ENCODE peak calls at places on chromosomes 1 and 21, in ten cellular contexts. O, F, U, I, J, D, N, E, Y and X are unnamed samples.
A peak's percentile ranks its signal among the peaks of the same experiment; 100 is the strongest.

GRCh38 chr1:186715887-186716809 is 35.9 kb upstream of the PTGS2 start:
- DNase-seq in F (no peak), I (no peak), D (no peak), N (no peak), U (no peak), Y (no peak), J (no peak), O (no peak), E (no peak), X (no peak)

GRCh38 chr1:63623952-63624351 is 30.7 kb downstream of the PGM1 start:
- DNase-seq in Y (no peak), D (no peak), E (no peak), J (no peak), F (no peak), U (no peak), N (no peak), I (no peak), O (no peak), X (no peak)

GRCh38 chr1:26289158-26290059 is 9.5 kb downstream of the SH3BGRL3 start:
- DNase-seq in J (no peak), N (no peak), E (no peak), I (no peak), D (no peak), F (no peak), O (peak; percentile 46), Y (peak; percentile 81), U (peak; percentile 96), X (peak; percentile 82)

GRCh38 chr1:173005196-173005864 is 45.4 kb downstream of the TNFSF18 start:
- DNase-seq in I (no peak), U (no peak), O (no peak), J (no peak), D (no peak), F (no peak), N (no peak), Y (no peak), E (no peak), X (no peak)

GRCh38 chr1:117045644-117046043 is 14.5 kb upstream of the TTF2 start:
- DNase-seq in J (no peak), U (no peak), O (no peak), N (no peak), I (peak; percentile 64), E (no peak), Y (no peak), F (no peak), D (no peak), X (no peak)

GRCh38 chr1:240030236-240030635 is 61.4 kb upstream of the FMN2 start:
- DNase-seq in U (no peak), D (no peak), Y (no peak), N (no peak), I (no peak), F (no peak), E (no peak), O (no peak), J (no peak), X (no peak)

GRCh38 chr1:13687361-13687760 is 12.6 kb upstream of the PRDM2 start:
- DNase-seq in N (no peak), J (no peak), F (no peak), O (no peak), Y (no peak), I (no peak), D (no peak), E (no peak), U (no peak), X (no peak)

GRCh38 chr1:89440911-89441310 is 77.1 kb downstream of the GBP6 start:
- DNase-seq in F (no peak), I (no peak), J (no peak), E (no peak), N (no peak), Y (no peak), O (no peak), D (no peak), U (no peak), X (no peak)

GRCh38 chr1:7940745-7941436 is at the start of gene TNFRSF9:
- DNase-seq in E (no peak), J (no peak), O (peak; percentile 29), U (no peak), I (peak; percentile 58), N (no peak), Y (no peak), D (no peak), F (no peak), X (peak; percentile 80)

GRCh38 chr1:7284839-7285435 is 486.2 kb upstream of the VAMP3 start:
- DNase-seq in I (no peak), J (no peak), F (no peak), E (no peak), O (no peak), N (no peak), D (no peak), Y (no peak), U (no peak), X (no peak)

GRCh38 chr21:39182484-39183271 is 573 bp downstream of the PSMG1 start:
- DNase-seq in O (no peak), U (no peak), J (no peak), N (peak; percentile 17), I (peak; percentile 45), D (no peak), F (peak; percentile 73), Y (no peak), E (no peak), X (no peak)

GRCh38 chr1:41811051-41811795 is 107.5 kb downstream of the HIVEP3 start:
- DNase-seq in N (no peak), J (no peak), O (no peak), U (no peak), F (no peak), E (no peak), D (no peak), Y (no peak), I (no peak), X (no peak)

GRCh38 chr1:220113136-220113695 is 19.3 kb downstream of the IARS2 start:
- DNase-seq in J (peak; percentile 52), Y (no peak), U (no peak), E (no peak), F (no peak), I (peak; percentile 40), N (no peak), O (no peak), D (no peak), X (no peak)

GRCh38 chr1:46278807-46279206 is 24.6 kb downstream of the LRRC41 start:
- DNase-seq in Y (no peak), O (no peak), D (no peak), F (no peak), U (no peak), I (no peak), E (no peak), N (no peak), J (no peak), X (peak; percentile 66)
- TF ChIP-seq POLR2AphosphoS5 in Y (no peak), O (no peak), D (peak; percentile 26), F (no peak), U (no peak), I (no peak), E (peak; percentile 63), N (no peak), J (no peak), X (no peak)

DNA sequence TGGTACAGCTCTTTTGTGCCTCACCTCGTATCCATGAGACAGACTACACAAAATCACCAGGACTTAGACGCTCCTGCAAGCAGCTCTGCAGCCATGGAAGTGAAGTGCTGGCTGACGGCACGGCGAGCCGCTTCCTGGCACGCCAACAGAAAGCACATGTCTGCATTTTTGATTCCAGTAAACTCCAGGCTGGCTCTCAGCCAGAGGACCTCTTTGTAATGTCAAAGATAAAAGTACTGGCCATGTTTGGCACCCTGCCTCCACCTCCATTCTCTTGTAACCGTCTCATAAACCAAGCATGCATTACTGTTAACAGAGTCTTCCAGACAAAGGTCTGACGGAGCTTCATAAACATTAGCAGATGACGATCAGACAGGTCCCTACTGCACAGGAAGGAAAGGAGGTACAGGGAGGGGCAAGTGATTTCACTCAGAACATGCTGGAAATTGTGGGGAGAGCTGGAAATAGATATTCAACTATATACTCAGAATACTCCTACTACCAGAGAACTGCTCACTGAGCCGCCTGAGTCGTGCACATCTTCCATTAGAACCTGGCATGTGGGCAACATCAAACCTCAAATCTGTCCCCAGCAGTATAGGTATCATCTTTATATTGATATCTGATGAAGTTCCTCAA is 632.0 kb downstream of the SMYD3 start:
- DNase-seq in Y (no peak), N (peak; percentile 84), I (peak; percentile 95), O (peak; percentile 87), U (no peak), E (no peak), D (no peak), F (peak; percentile 94), J (peak; percentile 82), X (peak; percentile 84)
- H3K27ac ChIP-seq in Y (no peak overlapping the region), N (no peak overlapping the region), I (peak overlapping the region; percentile 50), O (peak overlapping the region; percentile 36), U (peak overlapping the region; percentile 36), E (no peak overlapping the region), D (no peak overlapping the region), F (no peak overlapping the region), J (peak overlapping the region; percentile 96), X (peak overlapping the region; percentile 77)

GRCh38 chr1:109838838-109839240 is 71.8 kb upstream of the CSF1 start:
- DNase-seq in N (no peak), F (peak; percentile 76), O (no peak), E (no peak), D (no peak), Y (no peak), I (no peak), J (no peak), U (no peak), X (no peak)

GRCh38 chr1:109837852-109838570 is 72.6 kb upstream of the CSF1 start:
- DNase-seq in U (no peak), I (no peak), N (no peak), F (no peak), J (no peak), D (no peak), E (no peak), O (no peak), Y (no peak), X (no peak)

GRCh38 chr1:109840011-109840629 is 70.5 kb upstream of the CSF1 start:
- DNase-seq in I (no peak), F (no peak), O (no peak), Y (no peak), E (no peak), D (no peak), N (no peak), J (no peak), U (no peak), X (no peak)

GRCh38 chr1:109832935-109833334 is 69.2 kb upstream of the EPS8L3 start:
- DNase-seq in N (no peak), E (no peak), O (no peak), D (peak; percentile 15), Y (no peak), J (no peak), U (no peak), F (no peak), I (no peak), X (no peak)

GRCh38 chr1:109834951-109835350 is 71.2 kb upstream of the EPS8L3 start:
- DNase-seq in N (no peak), Y (no peak), U (no peak), J (no peak), I (no peak), E (no peak), D (no peak), F (no peak), O (no peak), X (no peak)
- H3K4me1 ChIP-seq in N (no peaks in the 10 kb centered on the region), Y (no peaks in the 10 kb centered on the region), U (no peaks in the 10 kb centered on the region), J (no peaks in the 10 kb centered on the region), I (no peaks in the 10 kb centered on the region), E (no peaks in the 10 kb centered on the region), D (no peaks in the 10 kb centered on the region), F (peaks cover 8% of the 10 kb centered on the region), O (no peaks in the 10 kb centered on the region), X (no peaks in the 10 kb centered on the region)

DNA sequence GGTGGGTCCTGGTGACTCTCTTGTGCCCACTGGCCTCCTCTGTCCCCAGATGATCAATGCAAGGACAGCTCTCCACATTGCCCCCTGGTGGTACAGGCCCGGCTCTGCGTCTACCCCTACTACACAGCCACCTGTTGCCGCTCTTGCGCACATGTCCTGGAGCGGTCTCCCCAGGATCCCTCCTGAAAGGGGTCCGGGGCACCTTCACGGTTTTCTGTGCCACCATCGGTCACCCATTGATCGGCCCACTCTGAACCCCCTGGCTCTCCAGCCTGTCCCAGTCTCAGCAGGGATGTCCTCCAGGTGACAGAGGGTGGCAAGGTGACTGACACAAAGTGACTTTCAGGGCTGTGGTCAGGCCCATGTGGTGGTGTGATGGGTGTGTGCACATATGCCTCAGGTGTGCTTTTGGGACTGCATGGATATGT is 10.8 kb downstream of the ADAMTSL4 start:
- DNase-seq in I (peak; percentile 68), D (no peak), J (peak; percentile 92), O (peak; percentile 85), U (peak; percentile 93), N (peak; percentile 70), E (no peak), Y (peak; percentile 88), F (peak; percentile 91), X (peak; percentile 83)
- TF ChIP-seq POLR2AphosphoS5 in I (no peak), D (peak; percentile 18), J (no peak), O (peak; percentile 56), U (peak; percentile 75), N (no peak), E (no peak), Y (no peak), F (no peak), X (no peak)